ENCODE peak calls at places on chromosomes 11 and 22, in six cellular contexts. T is upper lobe of right lung; C is IMR-90; B is cardiac muscle cell; G is astrocyte; W is CD4-positive, alpha-beta memory T cell. H is an unnamed sample. For H3K27me3, the result is how much of the 10 kb centered on the place peaks cover.

GRCh38 chr11:120121914-120122473 is 15.9 kb downstream of the TRIM29 start:
- DNase-seq in T (peak), C (no peak), B (no peak), G (no peak), W (no peak), H (no peak)

GRCh38 chr22:37533995-37534394 is 14.8 kb upstream of the CARD10 start:
- DNase-seq in T (no peak), C (peak), B (no peak), G (peak), W (no peak), H (peak)

GRCh38 chr11:46361283-46362145 is 14.3 kb downstream of the DGKZ start:
- DNase-seq in T (peak), C (peak), B (peak), G (no peak), W (peak), H (no peak)

GRCh38 chr22:48084749-48085090 is 1322.3 kb downstream of the TBC1D22A start:
- DNase-seq in T (peak), C (no peak), B (no peak), G (no peak), W (no peak), H (no peak)

GRCh38 chr11:117096140-117096972 is 1.9 kb downstream of the SIK3 start:
- DNase-seq in T (no peak), C (no peak), B (peak), G (no peak), W (peak), H (no peak)

GRCh38 chr11:129458756-129459535 is 83.3 kb downstream of the BARX2 start:
- DNase-seq in T (no peak), C (no peak), B (no peak), G (no peak), W (no peak), H (no peak)

GRCh38 chr22:26169312-26170111 is at the start of gene SEZ6L:
- DNase-seq in T (peak), C (no peak), B (peak), G (no peak), W (no peak), H (no peak)

GRCh38 chr11:76823481-76824028 is 37.2 kb upstream of the ACER3 start:
- DNase-seq in T (no peak), C (peak), B (no peak), G (peak), W (no peak), H (no peak)

GRCh38 chr11:3947084-3947483 is 91.6 kb downstream of the STIM1 start:
- DNase-seq in T (no peak), C (peak), B (peak), G (peak), W (peak), H (no peak)

GRCh38 chr11:110778351-110778750 is 66.1 kb upstream of the ARHGAP20 start:
- DNase-seq in T (no peak), C (peak), B (no peak), G (no peak), W (no peak), H (no peak)

GRCh38 chr11:69409812-69410645 is 71.4 kb upstream of the LINC01488 start:
- DNase-seq in T (no peak), C (no peak), B (no peak), G (no peak), W (no peak), H (no peak)

GRCh38 chr11:73518195-73518594 is 79.7 kb downstream of the FAM168A start:
- DNase-seq in T (no peak), C (no peak), B (no peak), G (no peak), W (no peak), H (no peak)

GRCh38 chr22:21926728-21927127 is 25.9 kb downstream of the PPM1F start:
- DNase-seq in T (no peak), C (no peak), B (no peak), G (no peak), W (no peak), H (no peak)

GRCh38 chr11:108938604-108939003 is 273.7 kb downstream of the DDX10 start:
- DNase-seq in T (no peak), C (peak), B (no peak), G (no peak), W (no peak), H (no peak)

GRCh38 chr11:97607301-97608000 is 1217.6 kb downstream of the JRKL start:
- DNase-seq in T (no peak), C (no peak), B (no peak), G (no peak), W (no peak), H (no peak)

GRCh38 chr11:6234314-6235031 is at the start of gene FHIP1B:
- DNase-seq in T (peak), C (peak), B (peak), G (peak), W (peak), H (peak)

GRCh38 chr11:120034176-120034575 is 103.7 kb downstream of the TRIM29 start:
- DNase-seq in T (no peak), C (no peak), B (no peak), G (no peak), W (no peak), H (no peak)

GRCh38 chr11:2791521-2792375 is 92.0 kb upstream of the KCNQ1OT1 start:
- DNase-seq in T (peak), C (no peak), B (no peak), G (no peak), W (no peak), H (no peak)

GRCh38 chr22:47164514-47165337 is 402.3 kb downstream of the TBC1D22A start:
- DNase-seq in T (peak), C (no peak), B (no peak), G (no peak), W (no peak), H (no peak)

GRCh38 chr11:18844753-18845367 is 53.3 kb upstream of the PTPN5 start:
- DNase-seq in T (no peak), C (peak), B (peak), G (peak), W (no peak), H (no peak)

GRCh38 chr11:20790622-20791021 is 121.2 kb downstream of the NELL1 start:
- DNase-seq in T (no peak), C (no peak), B (no peak), G (no peak), W (no peak), H (no peak)

GRCh38 chr22:32674925-32675825 is 126.3 kb upstream of the TIMP3 start:
- DNase-seq in T (no peak), C (no peak), B (no peak), G (no peak), W (no peak), H (no peak)

GRCh38 chr11:7143908-7144307 is 55.1 kb downstream of the RBMXL2 start:
- DNase-seq in T (no peak), C (peak), B (peak), G (no peak), W (no peak), H (no peak)

DNA sequence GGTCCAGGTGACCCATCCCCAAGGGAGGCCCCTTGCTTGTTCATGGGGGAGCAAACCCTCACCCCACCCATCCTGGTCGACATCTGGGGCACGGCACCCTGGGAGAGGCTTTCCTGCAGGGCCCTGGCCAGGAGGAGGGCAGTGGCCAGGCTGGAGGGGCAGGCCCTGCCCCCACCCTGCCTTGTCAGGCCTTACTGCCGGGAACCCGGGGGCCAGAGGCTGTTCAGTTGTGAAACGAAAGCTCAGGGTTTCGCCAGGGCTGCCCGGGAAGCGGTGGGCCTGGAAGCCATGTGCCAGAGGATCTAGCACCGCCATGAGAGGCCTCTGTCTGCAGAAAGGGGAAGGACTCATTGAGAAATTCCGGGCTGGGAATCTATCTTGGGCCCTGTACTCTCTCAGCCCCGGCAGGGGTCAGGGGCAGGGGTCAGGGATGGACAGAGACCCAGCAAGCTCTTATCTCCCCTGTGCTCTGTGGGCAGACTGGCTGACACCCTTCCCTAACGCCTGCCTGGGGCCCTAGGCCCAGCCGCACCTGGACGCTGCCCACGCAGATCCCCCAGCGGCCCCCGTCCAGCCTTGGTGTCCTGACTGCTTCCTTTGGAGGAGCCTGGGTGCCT is 6.3 kb downstream of the PIM3 start:
- DNase-seq in T (peak), C (no peak), B (peak), G (no peak), W (no peak), H (no peak)
- H3K27ac ChIP-seq in T (peak), C (peak), B (peak), G (no peak), W (no peak), H (peak)

DNA sequence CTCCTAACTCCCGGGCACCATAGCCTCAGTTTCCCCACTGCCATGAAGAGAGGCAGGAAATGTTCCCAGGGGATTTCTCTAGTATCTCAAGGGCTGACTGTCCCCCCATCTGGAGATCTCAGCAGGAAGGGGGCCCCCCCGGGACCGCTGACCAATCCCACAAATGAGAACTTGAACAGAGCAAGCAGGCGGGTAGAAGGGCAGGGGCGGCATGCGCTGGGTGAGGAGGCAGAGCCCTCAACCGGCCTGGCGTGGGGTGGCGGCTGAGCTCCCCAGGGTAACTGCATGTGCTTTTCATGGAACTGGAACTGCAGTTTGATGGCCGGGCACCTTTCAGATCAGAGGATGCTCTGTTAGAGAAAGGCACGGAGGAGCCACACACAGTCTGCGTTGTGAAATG is 144.5 kb downstream of the CTTN start:
- DNase-seq in T (no peak), C (no peak), B (no peak), G (no peak), W (no peak), H (no peak)
- H3K27me3 ChIP-seq in T (under half), C (under half), B (under half), G (under half), W (under half), H (under half)

GRCh38 chr22:30421695-30422480 is 3.7 kb upstream of the MTFP1 start:
- DNase-seq in T (no peak), C (no peak), B (no peak), G (no peak), W (no peak), H (no peak)

GRCh38 chr22:30422481-30423295 is 2.9 kb upstream of the MTFP1 start:
- DNase-seq in T (peak), C (peak), B (peak), G (peak), W (no peak), H (peak)

GRCh38 chr22:30423959-30424380 is 1.6 kb upstream of the MTFP1 start:
- DNase-seq in T (peak), C (peak), B (peak), G (peak), W (peak), H (peak)

GRCh38 chr22:30423296-30423958 is 2.1 kb upstream of the MTFP1 start:
- DNase-seq in T (peak), C (no peak), B (peak), G (no peak), W (no peak), H (no peak)

GRCh38 chr22:30420401-30421178 is 5.0 kb upstream of the MTFP1 start:
- DNase-seq in T (no peak), C (peak), B (no peak), G (peak), W (no peak), H (peak)
- H3K4me3 ChIP-seq in T (no peak), C (no peak), B (no peak), G (peak), W (no peak), H (no peak)

GRCh38 chr11:131671764-131672163 is 301.3 kb downstream of the NTM start:
- DNase-seq in T (no peak), C (no peak), B (peak), G (no peak), W (no peak), H (no peak)
- H3K27ac ChIP-seq in T (no peak), C (no peak), B (no peak), G (no peak), W (no peak), H (no peak)

H was measured in AG04450.